ENCODE peak calls at places on chromosomes 11 and 22, in four cellular contexts. K is psoas muscle, A is A549, J is cardiac muscle cell. V is an unnamed sample.

GRCh38 chr11:75103380-75104026 is 6.8 kb upstream of the OR2AT4 start:
- DNase-seq in A (no peak), J (peak), K (no peak), V (no peak)

GRCh38 chr22:36757608-36758220 is 18.2 kb downstream of the IFT27 start:
- DNase-seq in J (peak), K (peak), A (peak), V (peak)

GRCh38 chr11:34552270-34552669 is 38.7 kb upstream of the ELF5 start:
- DNase-seq in K (no peak), J (no peak), A (no peak), V (no peak)

GRCh38 chr11:134037093-134037908 is 31.6 kb upstream of the JAM3 start:
- DNase-seq in J (peak), K (peak), A (no peak), V (peak)

GRCh38 chr22:27692243-27692642 is 109.3 kb downstream of the MN1 start:
- DNase-seq in A (no peak), K (no peak), J (no peak), V (no peak)

GRCh38 chr22:26045855-26046254 is 123.4 kb upstream of the SEZ6L start:
- DNase-seq in K (no peak), J (no peak), A (no peak), V (no peak)

GRCh38 chr22:38843716-38844660 is at the start of gene NPTXR:
- DNase-seq in K (peak), J (peak), A (peak), V (peak)

GRCh38 chr11:926341-926916 is 759 bp downstream of the AP2A2 start:
- DNase-seq in K (peak), A (peak), J (peak), V (no peak)

GRCh38 chr11:43579171-43579918 is 101.2 kb upstream of the HSD17B12 start:
- DNase-seq in J (peak), K (no peak), A (peak), V (peak)

GRCh38 chr11:17369685-17370243 is 18.2 kb downstream of the NCR3LG1 start:
- DNase-seq in J (no peak), A (no peak), K (no peak), V (no peak)

GRCh38 chr11:101618691-101619090 is 34.9 kb upstream of the TRPC6 start:
- DNase-seq in A (no peak), K (no peak), J (no peak), V (no peak)

GRCh38 chr22:28822930-28823481 is 22.6 kb upstream of the XBP1 start:
- DNase-seq in K (no peak), A (no peak), J (no peak), V (no peak)

GRCh38 chr11:100719809-100720221 is 32.7 kb downstream of the ARHGAP42 start:
- DNase-seq in K (peak), J (peak), A (peak), V (peak)

GRCh38 chr11:34259087-34259486 is 98.7 kb downstream of the ABTB2 start:
- DNase-seq in K (no peak), J (no peak), A (no peak), V (no peak)

GRCh38 chr11:108561535-108561991 is 32.0 kb downstream of the EXPH5 start:
- DNase-seq in J (peak), K (no peak), A (no peak), V (no peak)

GRCh38 chr11:1074244-1075221 is at the start of gene MUC2:
- DNase-seq in J (no peak), K (peak), A (no peak), V (no peak)

GRCh38 chr22:42646569-42647525 is 2.3 kb downstream of the CYB5R3 start:
- DNase-seq in A (no peak), K (peak), J (peak), V (no peak)

GRCh38 chr11:35040221-35040942 is 98.6 kb upstream of the CD44 start:
- DNase-seq in A (peak), J (peak), K (no peak), V (no peak)

GRCh38 chr11:12458042-12458441 is 80.7 kb downstream of the PARVA start:
- DNase-seq in K (no peak), A (no peak), J (no peak), V (no peak)

GRCh38 chr11:285894-286220 is 3.1 kb upstream of the PGGHG start:
- DNase-seq in J (no peak), K (peak), A (no peak), V (no peak)

GRCh38 chr11:3380706-3381570 is 2.0 kb upstream of the ZNF195 start:
- DNase-seq in A (no peak), K (no peak), J (peak), V (no peak)

GRCh38 chr11:71391786-71392185 is 56.4 kb downstream of the DHCR7 start:
- DNase-seq in K (no peak), J (no peak), A (no peak), V (no peak)

GRCh38 chr22:22584722-22585121 is 25.7 kb upstream of the PRAME start:
- DNase-seq in A (no peak), J (no peak), K (no peak), V (no peak)

GRCh38 chr22:18954333-18954732 is 18.2 kb upstream of the PRODH start:
- DNase-seq in J (peak), A (peak), K (peak), V (peak)

GRCh38 chr11:22807855-22808558 is 21.6 kb downstream of the SVIP start:
- DNase-seq in K (no peak), J (peak), A (no peak), V (no peak)

GRCh38 chr11:45560153-45560934 is 105.1 kb downstream of the CHST1 start:
- DNase-seq in J (peak), K (peak), A (no peak), V (no peak)

GRCh38 chr11:76719686-76720085 is 49.1 kb upstream of the LRRC32 start:
- DNase-seq in K (no peak), J (no peak), A (no peak), V (no peak)

GRCh38 chr11:44007746-44008501 is 39.9 kb upstream of the ACCSL start:
- DNase-seq in A (no peak), J (no peak), K (no peak), V (no peak)

GRCh38 chr11:111834432-111835163 is 36.8 kb downstream of the ALG9 start:
- DNase-seq in A (no peak), K (no peak), J (no peak), V (no peak)

GRCh38 chr22:46377566-46378498 is 42.3 kb downstream of the TRMU start:
- DNase-seq in K (no peak), A (peak), J (peak), V (peak)

GRCh38 chr11:7892751-7893356 is 38.2 kb downstream of the OR10A6 start:
- DNase-seq in K (no peak), J (peak), A (peak), V (no peak)

GRCh38 chr11:129787518-129787917 is 28.1 kb upstream of the TMEM45B start:
- DNase-seq in K (no peak), A (no peak), J (no peak), V (no peak)

GRCh38 chr11:129790131-129790530 is 25.5 kb upstream of the TMEM45B start:
- DNase-seq in A (no peak), K (no peak), J (no peak), V (no peak)

GRCh38 chr11:129791515-129791914 is 24.1 kb upstream of the TMEM45B start:
- DNase-seq in A (no peak), K (no peak), J (no peak), V (no peak)

GRCh38 chr11:129788278-129788677 is 27.4 kb upstream of the TMEM45B start:
- DNase-seq in K (no peak), J (no peak), A (no peak), V (no peak)

GRCh38 chr11:129785383-129786111 is 30.1 kb upstream of the TMEM45B start:
- DNase-seq in J (peak), A (no peak), K (no peak), V (no peak)
- TF ChIP-seq CTCF in J (peak), A (peak), K (no peak), V (no peak)

DNA sequence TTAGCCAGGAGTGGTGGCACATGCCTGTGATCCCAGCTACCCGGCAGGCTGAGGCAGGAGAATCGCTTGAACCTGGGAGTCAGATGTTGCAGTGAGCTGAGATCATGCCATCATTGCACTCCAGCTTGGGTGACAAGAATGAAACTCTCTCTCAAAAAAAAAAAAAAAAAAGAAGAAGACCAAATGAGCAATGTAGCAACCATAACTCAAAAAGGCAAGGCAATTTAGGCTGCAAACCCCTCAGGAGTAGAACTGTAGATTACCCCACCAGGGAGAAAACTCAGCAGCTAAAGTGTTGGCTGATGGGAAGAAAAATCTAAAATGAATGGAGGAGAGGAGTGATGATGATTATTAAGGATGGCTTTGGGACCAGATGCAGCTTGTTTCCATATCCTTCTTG is 256.7 kb upstream of the UBASH3B start:
- DNase-seq in A (no peak), J (no peak), K (no peak), V (no peak)
- TF ChIP-seq CTCF in A (no peak), J (no peak), K (no peak), V (no peak)

GRCh38 chr11:65551572-65552398 is 6.4 kb downstream of the LTBP3 start:
- DNase-seq in K (peak), J (no peak), A (peak), V (peak)
- TF ChIP-seq CTCF in K (peak), J (peak), A (peak), V (peak)

GRCh38 chr11:118434553-118435232 is 1.6 kb upstream of the KMT2A start:
- DNase-seq in J (peak), A (no peak), K (peak), V (peak)
- TF ChIP-seq CTCF in J (no peak), A (no peak), K (no peak), V (no peak)

GRCh38 chr11:30312243-30312642 is 10.7 kb upstream of the ARL14EP start:
- DNase-seq in J (no peak), K (no peak), A (no peak), V (no peak)

GRCh38 chr11:30313580-30313979 is 9.3 kb upstream of the ARL14EP start:
- DNase-seq in A (no peak), K (no peak), J (no peak), V (no peak)

GRCh38 chr11:30317030-30317429 is 5.9 kb upstream of the ARL14EP start:
- DNase-seq in K (no peak), J (no peak), A (no peak), V (no peak)

GRCh38 chr11:30316237-30316636 is 6.7 kb upstream of the ARL14EP start:
- DNase-seq in K (no peak), A (no peak), J (no peak), V (no peak)

DNA sequence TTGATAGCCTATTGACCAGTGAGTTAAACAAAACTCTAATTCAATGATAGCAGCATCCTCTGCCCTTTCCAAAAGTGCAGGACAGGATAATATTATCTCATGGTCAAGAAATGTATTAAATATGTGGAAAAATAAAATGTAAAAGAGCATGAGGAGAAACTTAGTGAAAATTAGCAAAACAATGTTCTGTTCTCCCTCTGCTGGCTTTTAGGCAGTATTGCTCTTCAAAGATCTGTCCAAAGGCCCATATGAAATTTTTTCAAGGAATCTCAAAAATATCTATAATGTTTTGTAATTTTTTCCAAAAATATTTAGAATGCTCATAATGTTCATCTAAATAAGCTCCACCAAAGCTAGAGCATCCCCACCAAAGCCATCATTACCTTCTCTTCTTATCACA is 8.3 kb upstream of the ARL14EP start:
- DNase-seq in A (no peak), J (peak), K (no peak), V (no peak)
- TF ChIP-seq CTCF in A (peak), J (peak), K (no peak), V (no peak)

GRCh38 chr11:62732830-62733229 is 4.5 kb downstream of the TTC9C start:
- DNase-seq in J (peak), K (no peak), A (no peak), V (no peak)
- TF ChIP-seq CTCF in J (no peak), K (no peak), A (peak), V (no peak)

V was measured in Calu3.